ENCODE peak calls at places on chromosomes 5 and 9, in seven cellular contexts. Q, N, L, B, S, T and W are unnamed samples. For H3K36me3 and H3K27me3, the result is how much of the 10 kb centered on the place peaks cover.

GRCh38 chr5:74288038-74288437 is 352.5 kb downstream of the ENC1 start:
- DNase-seq in Q (no peak), N (no peak), L (no peak), B (no peak), S (no peak), T (no peak), W (no peak)

GRCh38 chr9:13791816-13792215 is 512.3 kb upstream of the MPDZ start:
- DNase-seq in Q (no peak), N (peak), L (no peak), B (no peak), S (no peak), T (no peak), W (no peak)

GRCh38 chr5:180282281-180282680 is 9.6 kb downstream of the MAPK9 start:
- DNase-seq in Q (no peak), N (no peak), L (no peak), B (no peak), S (no peak), T (no peak), W (no peak)

GRCh38 chr5:124720589-124720988 is 25.9 kb downstream of the ZNF608 start:
- DNase-seq in Q (no peak), N (no peak), L (no peak), B (no peak), S (no peak), T (no peak), W (no peak)

GRCh38 chr5:110923971-110924370 is 147.5 kb upstream of the TSLP start:
- DNase-seq in Q (no peak), N (no peak), L (no peak), B (no peak), S (no peak), T (no peak), W (no peak)

GRCh38 chr9:98830554-98830953 is 23.1 kb downstream of the GALNT12 start:
- DNase-seq in Q (no peak), N (no peak), L (no peak), B (no peak), S (no peak), T (no peak), W (no peak)

GRCh38 chr5:137001026-137001569 is 498.0 kb downstream of the SPOCK1 start:
- DNase-seq in Q (no peak), N (no peak), L (no peak), B (no peak), S (no peak), T (no peak), W (no peak)

GRCh38 chr9:101242651-101243050 is 142.2 kb downstream of the BAAT start:
- DNase-seq in Q (no peak), N (no peak), L (no peak), B (no peak), S (no peak), T (no peak), W (no peak)

GRCh38 chr5:170333161-170333909 is 35.8 kb upstream of the LCP2 start:
- DNase-seq in Q (peak), N (no peak), L (no peak), B (no peak), S (peak), T (no peak), W (no peak)

GRCh38 chr5:21195145-21195544 is 1207.1 kb upstream of the CDH18 start:
- DNase-seq in Q (no peak), N (no peak), L (no peak), B (no peak), S (no peak), T (no peak), W (no peak)

GRCh38 chr9:86613943-86614342 is 259.7 kb upstream of the TUT7 start:
- DNase-seq in Q (no peak), N (no peak), L (no peak), B (no peak), S (no peak), T (no peak), W (no peak)

GRCh38 chr5:160799160-160799559 is 52.9 kb downstream of the ATP10B start:
- DNase-seq in Q (peak), N (no peak), L (no peak), B (no peak), S (no peak), T (no peak), W (no peak)

GRCh38 chr9:13088734-13089427 is 190.6 kb downstream of the MPDZ start:
- DNase-seq in Q (peak), N (peak), L (no peak), B (no peak), S (peak), T (peak), W (no peak)

GRCh38 chr9:87436694-87437093 is 61.0 kb upstream of the DAPK1 start:
- DNase-seq in Q (no peak), N (no peak), L (no peak), B (no peak), S (no peak), T (no peak), W (no peak)

GRCh38 chr5:147685991-147686390 is 96.5 kb downstream of the JAKMIP2 start:
- DNase-seq in Q (no peak), N (no peak), L (no peak), B (no peak), S (peak), T (no peak), W (no peak)

GRCh38 chr5:130277002-130277401 is 372.7 kb downstream of the CHSY3 start:
- DNase-seq in Q (no peak), N (no peak), L (no peak), B (no peak), S (no peak), T (no peak), W (no peak)

DNA sequence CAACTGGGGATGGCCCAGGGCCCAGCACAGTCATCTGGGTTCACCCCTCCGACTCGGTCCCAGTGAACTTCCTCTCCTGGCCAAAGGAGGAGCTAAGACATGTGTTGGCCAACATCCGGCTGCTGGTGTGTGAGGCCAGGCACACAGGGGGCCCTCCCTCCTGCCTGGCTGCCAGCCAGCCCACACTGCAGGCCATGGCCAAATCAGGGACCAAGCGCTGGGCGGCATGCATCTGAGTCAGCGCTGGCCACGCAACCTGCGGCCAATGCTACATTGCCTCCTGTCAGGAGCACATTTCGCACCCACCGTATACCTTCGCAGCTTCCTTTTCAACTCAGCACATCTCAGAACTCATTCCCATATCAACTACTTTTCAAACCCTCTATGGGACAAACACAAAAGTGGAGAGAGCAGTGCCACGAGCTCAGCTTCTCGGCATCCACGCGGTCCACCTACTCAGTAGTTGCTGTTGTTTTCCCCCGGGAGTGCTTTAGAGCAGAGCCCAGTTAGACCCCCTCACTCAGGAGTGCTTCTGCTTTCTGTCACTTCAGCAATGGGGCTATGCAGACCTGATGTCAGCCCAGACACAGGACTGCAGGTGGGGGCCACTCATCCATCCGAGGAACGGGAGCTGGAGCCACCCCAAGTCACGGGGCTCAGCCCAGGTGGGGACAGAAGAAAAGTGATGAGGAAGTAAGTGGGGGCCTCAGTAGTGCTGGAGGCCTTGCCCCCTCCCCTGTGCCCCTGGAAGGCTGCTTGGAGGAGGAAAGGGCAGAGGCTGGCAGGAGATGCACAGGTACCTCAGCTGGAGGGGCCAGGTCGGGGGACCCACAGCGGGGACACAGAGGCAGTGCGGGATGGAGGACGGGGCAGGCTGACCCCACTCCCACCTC is 13.9 kb downstream of the NINJ1 start:
- DNase-seq in Q (peak), N (peak), L (peak), B (peak), S (peak), T (no peak), W (peak)
- TF ChIP-seq CTCF in Q (peak), N (peak), L (peak), B (peak), S (peak), T (no peak), W (peak)

DNA sequence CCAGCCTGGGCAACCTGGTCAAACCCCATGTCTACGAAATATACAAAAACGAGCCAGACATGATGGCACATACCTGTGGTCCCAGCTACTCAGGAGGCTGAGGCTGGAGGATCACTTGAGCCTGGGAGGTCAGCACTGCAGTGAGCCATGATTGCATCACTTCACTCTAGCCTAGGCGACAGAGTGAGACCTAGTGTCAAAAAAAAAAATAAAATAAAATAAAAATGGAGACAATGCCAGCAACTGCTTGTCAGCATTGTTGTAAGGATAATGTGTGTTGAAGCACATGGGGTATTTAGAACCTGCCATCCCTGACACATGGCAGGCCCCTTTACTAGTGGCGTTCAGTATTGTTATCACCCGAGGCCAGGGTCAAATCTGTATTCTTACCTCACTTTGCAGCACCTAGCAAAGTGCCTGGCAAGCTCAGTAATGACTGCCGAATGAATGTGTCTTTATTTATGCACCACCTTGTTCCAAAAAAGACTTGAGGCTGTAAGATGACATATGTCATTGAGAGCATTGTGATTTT is 32.4 kb upstream of the CRB2 start:
- DNase-seq in Q (no peak), N (no peak), L (no peak), B (no peak), S (no peak), T (no peak), W (no peak)
- H3K36me3 ChIP-seq in Q (under half), N (under half), L (under half), B (under half), S (under half), T (under half), W (under half)

DNA sequence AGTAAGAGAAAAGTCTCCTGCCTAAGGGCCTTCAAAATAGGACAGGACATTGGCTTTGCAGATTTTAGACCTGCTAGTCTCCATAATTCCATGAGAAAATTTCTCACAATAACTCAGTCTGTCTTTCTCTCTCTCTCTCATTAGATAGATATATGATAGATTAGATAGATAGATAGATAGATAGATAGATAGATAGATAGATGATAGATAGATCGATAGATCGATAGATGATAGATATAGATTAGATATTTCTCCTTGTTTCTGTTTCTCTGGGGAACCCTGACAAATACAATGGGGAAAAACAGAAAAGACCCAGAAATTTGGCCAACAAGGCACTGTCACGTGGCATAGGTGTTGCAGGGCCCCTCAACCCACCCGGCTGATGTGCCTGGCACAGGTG is 84.4 kb upstream of the ALDH1B1 start:
- DNase-seq in Q (no peak), N (no peak), L (no peak), B (no peak), S (no peak), T (no peak), W (no peak)
- H3K27me3 ChIP-seq in Q (under half), N (under half), L (under half), B (under half), S (under half), T (under half), W (under half)

DNA sequence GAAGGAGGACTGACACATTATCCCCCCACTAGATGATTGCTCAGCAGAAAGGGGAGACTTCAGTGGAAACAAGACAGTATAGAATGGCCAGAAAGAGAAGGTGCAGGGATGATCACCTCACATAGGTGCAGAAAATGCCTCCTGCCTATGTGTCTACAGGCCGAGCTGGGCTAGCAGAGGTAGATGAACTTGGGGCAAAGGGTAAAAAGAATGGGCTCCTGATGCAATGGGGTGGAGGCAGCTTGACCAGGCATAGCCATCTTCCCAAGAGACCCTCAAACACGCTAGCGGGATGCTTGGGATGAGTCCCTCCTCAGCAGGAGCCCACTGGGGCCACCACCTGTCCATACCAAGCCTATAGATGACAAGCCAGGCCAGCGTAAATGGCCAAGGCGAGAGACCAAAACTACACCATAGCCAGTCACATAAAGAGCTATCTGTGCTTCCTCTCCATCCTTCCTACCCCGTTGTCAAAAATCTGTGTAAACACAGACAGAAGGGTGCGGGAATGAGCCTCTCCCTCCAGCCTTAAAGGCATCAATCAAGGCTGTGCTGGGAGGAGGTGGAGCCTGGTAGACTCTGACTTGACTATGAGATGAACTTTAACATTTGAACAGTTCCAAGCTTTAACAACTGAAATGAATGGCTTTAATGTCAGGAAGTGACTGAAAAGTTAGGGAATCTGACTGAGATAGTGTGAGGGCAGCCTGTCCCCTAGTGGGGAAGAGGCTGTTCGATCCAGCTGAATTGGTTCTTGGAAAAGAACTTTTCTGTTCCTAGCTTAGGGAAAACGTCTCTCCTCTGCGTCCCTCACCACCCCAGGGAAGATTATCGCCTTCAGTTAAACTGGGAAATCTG is 10.4 kb downstream of the C9orf152 start:
- DNase-seq in Q (no peak), N (peak), L (no peak), B (no peak), S (no peak), T (no peak), W (no peak)
- TF ChIP-seq CTCF in Q (peak), N (peak), L (no peak), B (no peak), S (no peak), T (no peak), W (peak)

GRCh38 chr9:131529597-131530545 is 1.2 kb downstream of the UCK1 start:
- DNase-seq in Q (no peak), N (no peak), L (no peak), B (no peak), S (no peak), T (no peak), W (no peak)
- H3K36me3 ChIP-seq in Q (under half), N (under half), L (under half), B (under half), S (under half), T (under half), W (under half)

DNA sequence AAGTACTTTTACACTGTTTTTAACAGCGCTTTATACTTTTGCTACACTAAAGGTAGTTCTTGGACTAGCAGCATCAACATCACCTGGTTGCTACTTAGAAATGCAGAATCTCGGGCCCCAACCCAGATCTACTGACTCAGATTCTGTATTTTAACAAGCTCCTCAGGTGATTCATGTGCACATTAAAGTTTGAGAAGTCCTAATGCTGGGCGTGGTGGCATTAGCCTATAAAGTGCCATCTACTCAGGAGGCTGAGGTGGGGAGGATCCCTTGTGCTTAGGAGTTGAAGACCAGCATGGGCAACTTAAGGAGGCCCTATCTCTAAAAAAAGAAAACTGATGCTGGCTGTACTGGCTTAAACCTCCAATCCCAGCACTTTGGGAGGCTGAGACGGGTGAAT is 26.7 kb downstream of the TMEM252 start:
- DNase-seq in Q (no peak), N (no peak), L (no peak), B (no peak), S (no peak), T (no peak), W (no peak)
- H3K27me3 ChIP-seq in Q (under half), N (under half), L (under half), B (under half), S (under half), T (under half), W (under half)

GRCh38 chr5:57817001-57817453 is 334.4 kb upstream of the ACTBL2 start:
- DNase-seq in Q (no peak), N (no peak), L (no peak), B (no peak), S (peak), T (no peak), W (no peak)

GRCh38 chr5:57818397-57818796 is 335.8 kb upstream of the ACTBL2 start:
- DNase-seq in Q (no peak), N (no peak), L (no peak), B (no peak), S (no peak), T (no peak), W (no peak)

GRCh38 chr5:57817924-57818323 is 335.3 kb upstream of the ACTBL2 start:
- DNase-seq in Q (no peak), N (no peak), L (no peak), B (no peak), S (no peak), T (no peak), W (no peak)

GRCh38 chr5:57816108-57816507 is 333.5 kb upstream of the ACTBL2 start:
- DNase-seq in Q (no peak), N (no peak), L (no peak), B (no peak), S (peak), T (peak), W (peak)
- TF ChIP-seq CTCF in Q (no peak), N (no peak), L (no peak), B (no peak), S (no peak), T (no peak), W (no peak)

GRCh38 chr9:128106940-128107259 is 20.6 kb downstream of the PTGES2 start:
- DNase-seq in Q (no peak), N (no peak), L (no peak), B (no peak), S (no peak), T (no peak), W (no peak)

GRCh38 chr9:128104171-128104618 is 23.3 kb downstream of the PTGES2 start:
- DNase-seq in Q (peak), N (peak), L (no peak), B (peak), S (no peak), T (no peak), W (no peak)

GRCh38 chr9:128107260-128107970 is 20.1 kb downstream of the PTGES2 start:
- DNase-seq in Q (no peak), N (no peak), L (no peak), B (no peak), S (no peak), T (no peak), W (no peak)

GRCh38 chr9:128106181-128106939 is 21.2 kb downstream of the PTGES2 start:
- DNase-seq in Q (no peak), N (no peak), L (no peak), B (no peak), S (no peak), T (no peak), W (no peak)

DNA sequence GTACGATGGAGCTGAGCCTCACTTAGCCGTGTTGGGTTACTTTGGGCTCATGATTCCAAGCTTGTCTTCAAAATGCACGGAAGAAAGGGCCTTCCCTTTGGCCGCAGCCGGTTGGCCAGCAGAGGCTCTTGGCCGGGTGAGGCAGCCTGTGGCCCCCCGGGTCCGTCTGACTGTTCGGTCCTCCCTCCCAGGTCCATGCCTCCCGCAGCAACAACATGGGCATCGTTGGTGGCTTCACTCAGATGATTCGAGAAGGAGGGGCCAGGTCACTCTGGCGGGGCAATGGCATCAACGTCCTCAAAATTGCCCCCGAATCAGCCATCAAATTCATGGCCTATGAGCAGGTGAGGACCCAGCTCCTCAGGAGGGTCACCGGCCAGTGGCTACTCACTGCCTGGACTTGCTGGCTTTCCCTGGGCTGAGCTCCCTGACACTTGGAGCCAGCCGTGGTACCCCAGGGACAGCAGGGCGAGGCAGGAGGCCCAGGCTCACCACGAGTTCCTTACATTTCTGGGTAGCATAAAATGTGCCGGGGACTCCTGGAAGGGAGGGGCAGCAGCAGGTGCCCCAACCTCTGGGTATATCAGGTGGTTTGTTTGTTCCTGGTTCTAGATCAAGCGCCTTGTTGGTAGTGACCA is 21.9 kb downstream of the PTGES2 start:
- DNase-seq in Q (no peak), N (no peak), L (no peak), B (no peak), S (no peak), T (no peak), W (no peak)
- H3K36me3 ChIP-seq in Q (under half), N (half or more), L (under half), B (under half), S (under half), T (under half), W (half or more)

DNA sequence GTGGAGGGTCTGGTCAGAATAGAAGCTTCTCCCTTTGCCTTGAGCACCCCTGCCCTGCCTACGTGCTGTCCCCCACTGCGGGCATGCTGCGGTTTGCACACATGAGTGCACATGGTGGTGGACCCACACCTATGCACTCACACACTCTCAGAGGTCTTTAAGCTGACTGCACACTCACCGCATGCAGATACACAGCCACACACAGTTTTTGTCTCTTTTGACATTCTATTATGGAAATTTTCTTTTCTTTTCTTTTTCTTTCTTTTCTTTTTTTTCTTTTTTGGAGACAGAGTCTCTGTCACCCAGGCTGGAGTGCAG is 585 bp upstream of the ARID3C start:
- DNase-seq in Q (no peak), N (no peak), L (no peak), B (no peak), S (no peak), T (no peak), W (no peak)
- H3K27me3 ChIP-seq in Q (under half), N (under half), L (under half), B (under half), S (under half), T (under half), W (under half)